ENCODE peak calls at places on chromosomes 13 and 19, in four cellular contexts. S is mucosa of descending colon, U is breast epithelium, R is pancreas. G is an unnamed sample.

GRCh38 chr13:106104281-106104901 is 431.1 kb downstream of the EFNB2 start:
- DNase-seq in S (no peak), U (no peak), R (no peak), G (peak)

GRCh38 chr13:52195052-52195837 is 35.8 kb upstream of the NEK3 start:
- DNase-seq in S (peak), U (peak), R (peak), G (peak)

GRCh38 chr13:90717451-90717936 is 630.0 kb upstream of the MIR17HG start:
- DNase-seq in S (no peak), U (no peak), R (no peak), G (peak)

GRCh38 chr19:8552810-8553209 is 24.4 kb downstream of the MYO1F start:
- DNase-seq in S (no peak), U (no peak), R (no peak), G (no peak)

GRCh38 chr13:43744630-43745029 is 42.1 kb downstream of the ENOX1 start:
- DNase-seq in S (no peak), U (no peak), R (no peak), G (no peak)

GRCh38 chr19:16460454-16460853 is 11.3 kb downstream of the EPS15L1 start:
- DNase-seq in S (no peak), U (no peak), R (no peak), G (no peak)

GRCh38 chr13:29702912-29703351 is 107.4 kb upstream of the SLC7A1 start:
- DNase-seq in S (peak), U (no peak), R (no peak), G (peak)

GRCh38 chr13:52830946-52831345 is 17.5 kb downstream of the PCDH8 start:
- DNase-seq in S (no peak), U (no peak), R (no peak), G (no peak)

GRCh38 chr13:97221491-97221890 is 642 bp upstream of the MBNL2 start:
- DNase-seq in S (no peak), U (no peak), R (no peak), G (no peak)

GRCh38 chr19:48501446-48501960 is 10.1 kb downstream of the LMTK3 start:
- DNase-seq in S (peak), U (peak), R (peak), G (no peak)

GRCh38 chr19:7725791-7726190 is 6.1 kb downstream of the CLEC4G start:
- DNase-seq in S (no peak), U (no peak), R (no peak), G (no peak)

GRCh38 chr19:277581-278165 is 13.5 kb downstream of the PLPP2 start:
- DNase-seq in S (no peak), U (no peak), R (no peak), G (no peak)

GRCh38 chr13:95624020-95624419 is 20.5 kb downstream of the DZIP1 start:
- DNase-seq in S (peak), U (no peak), R (no peak), G (peak)

GRCh38 chr19:14563989-14564650 is 7.7 kb downstream of the NDUFB7 start:
- DNase-seq in S (peak), U (no peak), R (no peak), G (no peak)

GRCh38 chr19:30450101-30450500 is 77.9 kb downstream of the ZNF536 start:
- DNase-seq in S (peak), U (no peak), R (no peak), G (no peak)

GRCh38 chr19:50252111-50252886 is 48.9 kb downstream of the MYH14 start:
- DNase-seq in S (peak), U (no peak), R (no peak), G (no peak)

GRCh38 chr13:42612021-42612765 is 38.2 kb downstream of the TNFSF11 start:
- DNase-seq in S (no peak), U (no peak), R (no peak), G (no peak)

GRCh38 chr19:32294871-32295438 is 50.5 kb upstream of the ZNF507 start:
- DNase-seq in S (no peak), U (no peak), R (no peak), G (no peak)
- H3K4me3 ChIP-seq in S (no peak), U (no peak), R (no peak), G (no peak)

GRCh38 chr13:99033814-99034213 is 56.0 kb upstream of the DOCK9 start:
- DNase-seq in S (no peak), U (no peak), R (no peak), G (no peak)
- TF ChIP-seq CTCF in S (no peak), U (no peak), R (peak), G (peak)

DNA sequence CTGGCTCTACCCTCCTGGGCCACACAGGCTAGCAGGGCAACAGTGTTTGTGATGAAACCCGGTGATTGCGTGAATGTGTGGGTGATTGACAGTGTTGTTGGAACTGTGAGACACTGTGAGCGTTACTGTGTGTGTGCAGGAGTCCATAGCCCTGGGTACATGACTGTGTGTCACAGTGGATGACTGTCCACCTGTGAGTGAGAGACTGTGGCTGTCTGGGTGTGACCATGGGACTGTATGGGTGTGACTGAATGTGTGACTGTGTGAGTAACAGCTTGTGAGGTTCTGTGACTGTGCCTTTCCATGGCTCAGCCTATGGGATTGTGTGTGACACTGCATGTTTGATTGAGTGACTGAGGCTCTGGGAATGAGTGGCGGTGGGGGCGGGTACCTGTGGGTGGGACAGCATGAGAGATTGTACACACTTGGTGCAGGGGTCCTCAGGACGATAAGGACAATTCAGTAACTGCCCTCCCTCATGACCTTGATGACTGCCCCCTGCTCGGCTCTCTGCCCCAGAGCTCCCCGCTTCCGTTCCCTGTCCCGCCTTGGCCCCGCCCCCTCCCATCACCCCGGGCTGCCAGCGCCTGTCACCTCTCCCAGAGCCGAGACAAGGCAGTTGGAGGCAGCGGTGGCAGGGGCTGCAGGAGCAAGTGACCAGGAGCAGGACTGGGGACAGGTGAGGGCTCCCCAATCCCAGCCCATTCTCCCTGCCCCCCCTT is at the start of gene GIPR:
- DNase-seq in S (peak), U (peak), R (peak), G (no peak)
- H3K4me3 ChIP-seq in S (no peak), U (peak), R (peak), G (peak)

DNA sequence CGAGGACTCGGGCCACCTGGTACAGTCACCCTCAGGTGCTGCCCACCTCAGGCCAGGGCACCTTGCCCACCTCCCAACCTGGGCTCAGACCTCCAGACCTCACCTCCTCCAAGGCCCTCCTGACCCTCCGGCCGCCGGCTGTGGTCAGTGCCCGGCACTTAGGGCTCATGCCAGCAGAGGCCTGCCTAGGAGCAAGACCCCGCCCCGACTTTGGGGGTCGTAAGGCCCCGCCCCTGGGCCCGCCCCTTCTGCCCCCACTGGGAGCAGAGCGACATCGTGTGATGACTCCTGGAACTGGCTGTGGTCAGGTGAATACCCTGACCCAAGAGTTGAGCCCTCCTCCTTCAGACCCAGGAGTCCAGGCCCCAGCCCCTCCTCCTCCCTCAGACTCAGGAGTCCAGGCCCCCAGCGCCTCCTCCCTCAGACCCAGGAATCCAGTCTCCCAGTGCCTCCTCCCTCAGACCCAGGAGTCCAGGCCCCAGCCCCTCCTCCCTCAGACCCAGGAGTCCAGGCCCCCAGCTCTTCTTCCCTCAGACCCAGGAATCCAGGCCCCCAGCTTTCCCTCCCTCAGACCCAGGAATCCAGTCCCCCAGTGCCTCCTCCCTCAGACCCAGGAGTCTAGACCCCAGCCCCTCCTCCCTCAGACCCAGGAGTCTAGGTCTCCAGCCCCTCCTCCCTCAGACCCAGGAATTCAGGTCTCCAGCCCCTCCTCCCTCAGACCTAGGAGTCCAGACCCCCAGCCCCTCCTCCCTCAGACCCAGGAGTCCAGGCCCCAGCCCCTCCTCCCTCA is at the start of gene SBK2:
- DNase-seq in S (no peak), U (no peak), R (no peak), G (no peak)
- TF ChIP-seq CTCF in S (no peak), U (no peak), R (no peak), G (peak)

GRCh38 chr13:56189439-56189838 is 951.3 kb upstream of the PRR20A start:
- DNase-seq in S (no peak), U (no peak), R (no peak), G (no peak)

GRCh38 chr13:56187331-56187730 is 953.4 kb upstream of the PRR20A start:
- DNase-seq in S (no peak), U (no peak), R (peak), G (no peak)

GRCh38 chr13:56189978-56190377 is 950.7 kb upstream of the PRR20A start:
- DNase-seq in S (no peak), U (no peak), R (no peak), G (no peak)
- H3K4me3 ChIP-seq in S (no peak), U (no peak), R (no peak), G (no peak)

GRCh38 chr19:40366697-40367561 is 18.4 kb downstream of the PLD3 start:
- DNase-seq in S (no peak), U (no peak), R (no peak), G (no peak)
- TF ChIP-seq CTCF in S (no peak), U (no peak), R (no peak), G (no peak)

GRCh38 chr19:41359741-41360140 is 4.2 kb downstream of the B9D2 start:
- DNase-seq in S (no peak), U (no peak), R (no peak), G (no peak)

GRCh38 chr19:41356984-41357739 is 3.4 kb upstream of the TGFB1 start:
- DNase-seq in S (no peak), U (no peak), R (no peak), G (no peak)

GRCh38 chr19:41355802-41356201 is 2.1 kb upstream of the TGFB1 start:
- DNase-seq in S (no peak), U (no peak), R (no peak), G (no peak)

GRCh38 chr19:41355035-41355434 is 1.3 kb upstream of the TGFB1 start:
- DNase-seq in S (no peak), U (no peak), R (no peak), G (no peak)

GRCh38 chr19:41357746-41358145 is 4.0 kb upstream of the TGFB1 start:
- DNase-seq in S (no peak), U (no peak), R (no peak), G (no peak)
- H3K4me3 ChIP-seq in S (no peak), U (no peak), R (no peak), G (no peak)

GRCh38 chr13:33377825-33378224 is 92.3 kb upstream of the STARD13 start:
- DNase-seq in S (no peak), U (no peak), R (no peak), G (no peak)

GRCh38 chr13:33376212-33376611 is 90.7 kb upstream of the STARD13 start:
- DNase-seq in S (no peak), U (no peak), R (no peak), G (no peak)

GRCh38 chr13:33372251-33372919 is 86.8 kb upstream of the STARD13 start:
- DNase-seq in S (no peak), U (no peak), R (no peak), G (no peak)

GRCh38 chr13:33375421-33375820 is 89.9 kb upstream of the STARD13 start:
- DNase-seq in S (no peak), U (no peak), R (no peak), G (no peak)

DNA sequence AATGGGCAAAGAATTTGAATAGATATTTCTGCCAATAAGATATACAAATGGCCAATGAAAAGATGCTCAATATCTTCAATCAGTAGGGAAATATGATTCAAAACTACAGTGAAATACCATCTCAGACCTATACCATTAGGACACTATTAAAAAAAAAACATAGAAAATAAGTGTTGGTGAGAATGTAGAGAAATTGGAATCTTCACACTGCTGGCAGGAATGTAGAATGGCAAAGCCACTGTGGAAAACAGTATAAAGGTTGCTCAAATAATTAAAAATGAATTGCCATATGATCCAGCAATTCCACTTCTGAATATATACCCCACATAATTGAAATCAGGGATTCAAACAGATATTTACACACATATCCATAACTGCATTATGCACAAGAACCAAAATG is 88.1 kb upstream of the STARD13 start:
- DNase-seq in S (no peak), U (no peak), R (no peak), G (no peak)
- TF ChIP-seq CTCF in S (no peak), U (no peak), R (no peak), G (no peak)

GRCh38 chr13:50152224-50152623 is 137.0 kb downstream of the KCNRG start:
- DNase-seq in S (no peak), U (no peak), R (no peak), G (no peak)
- H3K4me3 ChIP-seq in S (no peak), U (peak), R (no peak), G (no peak)